ENCODE peak calls at places on chromosomes 11 and 22, in seven cellular contexts. S is stomach, E is astrocyte, X is OCI-LY7, Z is transverse colon, Q is PC-3, U is esophagus squamous epithelium. W is an unnamed sample. For H3K36me3 and H3K4me1, the result is how much of the 10 kb centered on the place peaks cover.

GRCh38 chr11:109972939-109973338 is 120.3 kb upstream of the ZC3H12C start:
- DNase-seq in S (no peak), E (peak), X (no peak), Z (no peak), Q (no peak), U (no peak), W (no peak)

GRCh38 chr22:36180928-36181327 is 20.4 kb upstream of the APOL3 start:
- DNase-seq in S (no peak), E (no peak), X (no peak), Z (no peak), Q (no peak), U (no peak), W (no peak)

GRCh38 chr11:112806876-112807275 is 154.3 kb upstream of the NCAM1 start:
- DNase-seq in S (no peak), E (no peak), X (no peak), Z (no peak), Q (no peak), U (no peak), W (no peak)

GRCh38 chr22:27997538-27997937 is 78.5 kb upstream of the PITPNB start:
- DNase-seq in S (no peak), E (no peak), X (peak), Z (no peak), Q (no peak), U (no peak), W (no peak)

GRCh38 chr22:40179535-40179934 is 1.8 kb downstream of the TNRC6B start:
- DNase-seq in S (no peak), E (no peak), X (no peak), Z (no peak), Q (no peak), U (no peak), W (no peak)

GRCh38 chr11:116657842-116658825 is 114.7 kb downstream of the BUD13 start:
- DNase-seq in S (no peak), E (no peak), X (no peak), Z (no peak), Q (no peak), U (no peak), W (no peak)

GRCh38 chr11:2862950-2863618 is 22.5 kb downstream of the CDKN1C start:
- DNase-seq in S (no peak), E (no peak), X (no peak), Z (no peak), Q (peak), U (no peak), W (no peak)

GRCh38 chr11:122895591-122895990 is 13.0 kb downstream of the JHY start:
- DNase-seq in S (no peak), E (peak), X (no peak), Z (no peak), Q (peak), U (no peak), W (no peak)

GRCh38 chr22:39997939-39998726 is 3.4 kb downstream of the FAM83F start:
- DNase-seq in S (peak), E (peak), X (no peak), Z (peak), Q (peak), U (no peak), W (peak)

GRCh38 chr22:20159088-20159487 is 8.2 kb upstream of the CCDC188 start:
- DNase-seq in S (no peak), E (no peak), X (no peak), Z (no peak), Q (no peak), U (no peak), W (no peak)

GRCh38 chr11:75721852-75722668 is 4.4 kb downstream of the MOGAT2 start:
- DNase-seq in S (no peak), E (no peak), X (no peak), Z (peak), Q (no peak), U (no peak), W (peak)

GRCh38 chr11:57604289-57605010 is 7.0 kb downstream of the SERPING1 start:
- DNase-seq in S (no peak), E (no peak), X (peak), Z (no peak), Q (no peak), U (no peak), W (no peak)

GRCh38 chr11:68047437-68048290 is 8.8 kb downstream of the TCIRG1 start:
- DNase-seq in S (no peak), E (no peak), X (no peak), Z (no peak), Q (no peak), U (no peak), W (no peak)

GRCh38 chr22:43884600-43885318 is 7.1 kb downstream of the PNPLA5 start:
- DNase-seq in S (peak), E (no peak), X (peak), Z (peak), Q (peak), U (no peak), W (peak)

GRCh38 chr11:13869404-13869886 is 93.1 kb upstream of the SPON1 start:
- DNase-seq in S (no peak), E (no peak), X (no peak), Z (no peak), Q (no peak), U (no peak), W (no peak)

GRCh38 chr11:111123463-111124398 is 121.8 kb upstream of the POU2AF2 start:
- DNase-seq in S (no peak), E (no peak), X (peak), Z (no peak), Q (no peak), U (no peak), W (no peak)

GRCh38 chr11:23232652-23233051 is 372.4 kb upstream of the CCDC179 start:
- DNase-seq in S (no peak), E (no peak), X (no peak), Z (no peak), Q (no peak), U (no peak), W (no peak)

GRCh38 chr11:1480555-1481482 is 5.8 kb downstream of the MOB2 start:
- DNase-seq in S (no peak), E (no peak), X (no peak), Z (no peak), Q (no peak), U (no peak), W (no peak)

GRCh38 chr11:94129505-94130335 is 1.1 kb downstream of the PANX1 start:
- DNase-seq in S (no peak), E (no peak), X (peak), Z (peak), Q (peak), U (no peak), W (peak)

GRCh38 chr22:32281092-32281491 is 25.9 kb upstream of the SLC5A4 start:
- DNase-seq in S (no peak), E (peak), X (no peak), Z (no peak), Q (no peak), U (no peak), W (no peak)

GRCh38 chr11:65945430-65945911 is at the start of gene TSGA10IP:
- DNase-seq in S (no peak), E (no peak), X (no peak), Z (no peak), Q (no peak), U (no peak), W (no peak)

GRCh38 chr11:64852804-64853520 is 8.5 kb upstream of the CDC42BPG start:
- DNase-seq in S (no peak), E (no peak), X (no peak), Z (no peak), Q (no peak), U (no peak), W (no peak)

GRCh38 chr22:42969348-42969975 is 45.5 kb downstream of the PACSIN2 start:
- DNase-seq in S (no peak), E (peak), X (no peak), Z (no peak), Q (peak), U (no peak), W (no peak)

GRCh38 chr11:99199336-99199735 is 178.6 kb downstream of the CNTN5 start:
- DNase-seq in S (no peak), E (peak), X (no peak), Z (no peak), Q (no peak), U (no peak), W (peak)

GRCh38 chr11:113091578-113091844 is 130.3 kb downstream of the NCAM1 start:
- DNase-seq in S (no peak), E (no peak), X (no peak), Z (no peak), Q (no peak), U (no peak), W (no peak)

GRCh38 chr11:63783925-63784592 is 15.5 kb upstream of the ZFTA start:
- DNase-seq in S (no peak), E (no peak), X (no peak), Z (no peak), Q (no peak), U (no peak), W (no peak)

GRCh38 chr11:71456294-71456693 is 3.3 kb downstream of the NADSYN1 start:
- DNase-seq in S (no peak), E (no peak), X (no peak), Z (no peak), Q (no peak), U (no peak), W (no peak)

GRCh38 chr22:41661713-41662112 is 27.0 kb downstream of the SNU13 start:
- DNase-seq in S (no peak), E (no peak), X (no peak), Z (no peak), Q (no peak), U (no peak), W (no peak)

GRCh38 chr22:41658869-41659268 is 29.8 kb downstream of the SNU13 start:
- DNase-seq in S (no peak), E (no peak), X (no peak), Z (no peak), Q (no peak), U (no peak), W (no peak)

GRCh38 chr22:41660416-41660815 is 28.3 kb downstream of the SNU13 start:
- DNase-seq in S (no peak), E (no peak), X (no peak), Z (no peak), Q (no peak), U (no peak), W (no peak)

GRCh38 chr22:41659941-41660340 is 28.7 kb downstream of the SNU13 start:
- DNase-seq in S (no peak), E (no peak), X (no peak), Z (no peak), Q (no peak), U (no peak), W (no peak)

GRCh38 chr22:41661088-41661487 is 27.6 kb downstream of the SNU13 start:
- DNase-seq in S (no peak), E (no peak), X (no peak), Z (no peak), Q (no peak), U (no peak), W (no peak)
- H3K36me3 ChIP-seq in S (half or more), E (half or more), X (half or more), Z (under half), Q (under half), U (under half), W (under half)

GRCh38 chr11:46416656-46417055 is 25.1 kb upstream of the CHRM4 start:
- DNase-seq in S (no peak), E (no peak), X (no peak), Z (no peak), Q (no peak), U (no peak), W (no peak)

GRCh38 chr11:46420513-46420912 is 28.9 kb upstream of the CHRM4 start:
- DNase-seq in S (no peak), E (no peak), X (no peak), Z (no peak), Q (no peak), U (no peak), W (no peak)

GRCh38 chr11:46418751-46419150 is 27.2 kb upstream of the CHRM4 start:
- DNase-seq in S (no peak), E (no peak), X (no peak), Z (no peak), Q (no peak), U (no peak), W (no peak)

GRCh38 chr11:46414899-46415298 is 23.3 kb upstream of the CHRM4 start:
- DNase-seq in S (no peak), E (no peak), X (no peak), Z (no peak), Q (no peak), U (no peak), W (peak)

DNA sequence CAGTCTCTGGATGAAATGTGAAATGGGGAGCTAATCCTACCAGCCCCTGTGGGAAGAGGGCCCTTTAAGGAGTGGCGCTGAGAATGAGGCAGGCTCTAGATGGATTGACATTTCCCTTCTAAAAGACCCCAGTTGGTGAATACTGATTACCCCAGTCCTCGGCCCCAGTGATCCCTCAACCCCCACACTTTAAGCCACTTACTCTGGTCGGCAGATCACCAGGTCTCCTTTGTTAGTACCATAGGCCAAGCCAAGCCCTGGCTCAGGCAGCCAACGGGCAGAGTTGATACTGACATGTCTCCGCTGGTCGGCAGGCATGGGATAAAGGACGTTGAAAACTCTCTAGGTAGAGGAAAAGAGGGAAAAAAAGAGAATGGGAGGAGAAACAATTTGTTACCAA is 26.1 kb upstream of the CHRM4 start:
- DNase-seq in S (no peak), E (no peak), X (no peak), Z (no peak), Q (no peak), U (no peak), W (no peak)
- H3K27ac ChIP-seq in S (no peak), E (no peak), X (no peak), Z (no peak), Q (no peak), U (no peak), W (no peak)

DNA sequence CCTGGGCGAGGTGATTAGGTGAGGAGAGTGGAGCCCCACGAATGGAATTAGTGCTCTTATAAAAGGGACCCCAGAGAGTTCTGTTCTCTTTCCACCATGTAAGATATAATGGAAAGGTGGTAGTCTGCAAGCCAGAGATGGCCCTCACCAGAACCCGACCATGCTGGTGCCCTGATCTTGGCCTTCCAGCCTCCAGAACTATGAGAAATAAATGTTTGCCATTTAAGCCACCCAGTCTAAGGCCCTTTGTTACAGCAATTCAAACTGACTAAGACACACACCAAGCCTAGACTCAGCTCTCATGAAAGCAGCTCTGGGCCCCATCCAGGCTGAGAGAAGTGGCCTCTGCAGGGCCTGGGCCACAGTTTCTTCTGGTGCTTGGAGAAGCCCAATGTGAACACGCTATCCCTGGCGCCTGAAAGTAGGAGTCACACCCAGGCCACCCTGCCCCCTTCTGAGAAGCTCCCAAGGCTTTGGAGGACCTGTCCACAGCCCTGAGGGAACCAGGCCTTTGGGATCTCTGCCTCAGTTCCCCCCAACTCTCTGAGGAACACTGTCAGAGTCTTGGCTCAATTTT is 35.3 kb upstream of the LYVE1 start:
- DNase-seq in S (no peak), E (no peak), X (no peak), Z (no peak), Q (no peak), U (no peak), W (no peak)
- H3K4me1 ChIP-seq in S (under half), E (under half), X (under half), Z (under half), Q (under half), U (under half), W (under half)

GRCh38 chr22:46081036-46081830 is 69.1 kb upstream of the PPARA start:
- DNase-seq in S (peak), E (no peak), X (no peak), Z (peak), Q (no peak), U (no peak), W (no peak)

GRCh38 chr22:46078241-46079092 is 71.9 kb upstream of the PPARA start:
- DNase-seq in S (peak), E (peak), X (no peak), Z (peak), Q (peak), U (no peak), W (no peak)

GRCh38 chr22:46077669-46078099 is 72.6 kb upstream of the PPARA start:
- DNase-seq in S (peak), E (no peak), X (no peak), Z (peak), Q (no peak), U (no peak), W (no peak)

GRCh38 chr22:46079861-46080821 is 70.2 kb upstream of the PPARA start:
- DNase-seq in S (peak), E (peak), X (no peak), Z (peak), Q (peak), U (no peak), W (no peak)

DNA sequence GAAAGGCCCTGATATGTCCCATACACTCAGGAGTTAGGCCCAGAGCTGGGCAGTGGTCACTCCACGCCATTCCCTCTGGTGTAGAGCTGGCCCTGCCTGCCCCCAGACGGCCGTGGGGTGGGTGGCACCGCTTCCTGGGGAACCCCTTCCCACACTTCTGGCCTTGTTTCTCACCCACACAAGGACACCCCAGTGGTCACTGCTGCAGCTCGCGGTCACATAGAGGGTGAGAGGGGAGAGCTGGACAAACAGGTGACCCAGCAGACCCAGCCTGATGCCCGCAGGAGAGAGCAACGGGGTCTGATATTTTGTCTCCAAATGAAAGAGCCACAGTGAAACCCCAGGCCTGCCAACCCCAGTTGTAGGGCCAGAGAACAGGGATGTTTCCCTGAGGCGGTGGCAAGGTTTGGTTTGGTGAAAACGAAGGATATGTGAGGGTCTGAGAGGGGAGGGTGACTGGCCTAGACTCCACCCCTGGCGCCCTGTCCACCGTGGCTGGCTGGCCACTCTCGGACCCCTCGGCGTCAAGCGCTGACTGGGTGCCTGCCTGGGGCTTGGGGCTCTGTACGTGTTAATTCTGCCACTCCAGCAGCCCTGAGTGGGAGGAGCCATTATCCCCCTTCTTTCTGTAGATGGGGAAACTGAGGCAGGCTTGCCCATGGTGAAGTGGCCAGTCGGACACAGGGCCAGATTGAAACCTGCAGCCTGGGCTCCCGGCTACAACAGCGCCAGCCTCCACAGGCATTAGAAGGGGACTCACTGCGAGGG is 71.0 kb upstream of the PPARA start:
- DNase-seq in S (peak), E (no peak), X (no peak), Z (peak), Q (no peak), U (no peak), W (no peak)
- H3K36me3 ChIP-seq in S (under half), E (under half), X (under half), Z (under half), Q (under half), U (under half), W (under half)

GRCh38 chr11:126341760-126342161 is 13.7 kb upstream of the ST3GAL4 start:
- DNase-seq in S (no peak), E (peak), X (no peak), Z (no peak), Q (peak), U (no peak), W (no peak)
- H3K27ac ChIP-seq in S (no peak), E (no peak), X (no peak), Z (no peak), Q (peak), U (peak), W (no peak)